ENCODE peak calls at places on chromosomes 13 and 19, in five cellular contexts. T, K, E, N and S are unnamed samples.

GRCh38 chr13:20134732-20135131 is 26.1 kb downstream of the GJA3 start:
- DNase-seq in N (no peak), T (no peak), E (no peak), K (no peak), S (no peak)

GRCh38 chr19:8575467-8575997 is 1.7 kb downstream of the MYO1F start:
- DNase-seq in K (peak; percentile 48), N (peak; percentile 64), T (peak; percentile 42), E (no peak), S (no peak)

GRCh38 chr19:44968118-44968517 is 12.9 kb downstream of the CLPTM1 start:
- DNase-seq in E (no peak), T (no peak), N (no peak), K (no peak), S (no peak)

GRCh38 chr13:21012211-21012610 is 49.2 kb downstream of the LATS2 start:
- DNase-seq in T (no peak), K (no peak), N (no peak), E (no peak), S (no peak)

GRCh38 chr13:89959074-89959473 is 1388.4 kb upstream of the MIR17HG start:
- DNase-seq in T (no peak), K (no peak), N (no peak), E (no peak), S (no peak)

GRCh38 chr19:36963262-36963661 is 47.1 kb downstream of the ZNF568 start:
- DNase-seq in K (no peak), E (no peak), N (no peak), T (no peak), S (peak; percentile 71)

GRCh38 chr13:52851153-52851962 is 2.9 kb upstream of the PCDH8 start:
- DNase-seq in N (peak; percentile 64), E (no peak), T (no peak), K (no peak), S (peak; percentile 78)

GRCh38 chr13:97231832-97232201 is 9.7 kb downstream of the MBNL2 start:
- DNase-seq in E (no peak), T (no peak), K (no peak), N (no peak), S (no peak)

GRCh38 chr13:44523176-44524017 is 52.7 kb downstream of the TSC22D1 start:
- DNase-seq in T (no peak), E (no peak), K (no peak), N (peak; percentile 28), S (no peak)

GRCh38 chr13:96982672-96983071 is 11.6 kb downstream of the OXGR1 start:
- DNase-seq in E (no peak), N (no peak), K (no peak), T (no peak), S (no peak)

GRCh38 chr13:59701261-59701660 is 462.5 kb downstream of the DIAPH3 start:
- DNase-seq in N (no peak), T (no peak), K (no peak), E (no peak), S (no peak)

GRCh38 chr13:59086147-59086546 is 1077.6 kb downstream of the DIAPH3 start:
- DNase-seq in T (no peak), E (no peak), K (no peak), N (peak; percentile 35), S (no peak)

GRCh38 chr13:98406475-98406874 is 170.4 kb downstream of the STK24 start:
- DNase-seq in E (no peak), N (no peak), K (no peak), T (no peak), S (peak; percentile 17)

GRCh38 chr19:35716735-35716984 is 1.1 kb upstream of the KMT2B start:
- DNase-seq in E (no peak), N (no peak), T (no peak), K (no peak), S (no peak)

GRCh38 chr13:94708031-94708571 is 4.2 kb downstream of the SOX21 start:
- DNase-seq in N (no peak), K (no peak), E (no peak), T (no peak), S (peak; percentile 70)

GRCh38 chr13:62997696-62998095 is 1582.0 kb upstream of the PCDH20 start:
- DNase-seq in N (no peak), T (no peak), K (no peak), E (no peak), S (no peak)

GRCh38 chr13:90867336-90867683 is 480.2 kb upstream of the MIR17HG start:
- DNase-seq in E (no peak), N (peak; percentile 52), K (no peak), T (no peak), S (peak; percentile 91)